ENCODE peak calls at places on chromosome 3, in nine cellular contexts. F, S, B, N, K, Q, V, H and C are unnamed samples.

GRCh38 chr3:158791259-158791920 is 10.5 kb upstream of the MFSD1 start:
- DNase-seq in F (peak; percentile 69), B (no peak), V (peak; percentile 67), Q (no peak), S (no peak), K (peak; percentile 82), H (peak; percentile 56), N (no peak), C (peak; percentile 76)

GRCh38 chr3:100354850-100355249 is 20.3 kb downstream of the NIT2 start:
- DNase-seq in Q (no peak), F (no peak), S (no peak), B (no peak), H (no peak), N (no peak), V (peak; percentile 8), K (no peak), C (no peak)

GRCh38 chr3:122188758-122189157 is 5.3 kb downstream of the CASR start:
- DNase-seq in H (no peak), K (no peak), B (no peak), V (no peak), N (no peak), F (no peak), Q (no peak), S (no peak), C (no peak)

GRCh38 chr3:122843604-122844003 is 48.7 kb downstream of the SLC49A4 start:
- DNase-seq in Q (no peak), V (no peak), S (no peak), N (no peak), K (no peak), B (no peak), F (peak; percentile 2), H (no peak), C (no peak)

GRCh38 chr3:27060336-27060735 is 308.8 kb downstream of the NEK10 start:
- DNase-seq in B (no peak), V (no peak), F (no peak), H (no peak), S (no peak), Q (no peak), N (no peak), K (no peak), C (no peak)

GRCh38 chr3:124764746-124765145 is 34.5 kb downstream of the UMPS start:
- DNase-seq in V (no peak), H (no peak), B (no peak), S (no peak), F (no peak), N (no peak), Q (no peak), K (no peak), C (no peak)

GRCh38 chr3:135106445-135106844 is 311.4 kb downstream of the EPHB1 start:
- DNase-seq in B (no peak), F (peak; percentile 17), V (no peak), Q (no peak), N (no peak), S (no peak), H (peak; percentile 6), K (peak; percentile 46), C (no peak)

GRCh38 chr3:149501524-149501923 is 27.0 kb downstream of the TM4SF4 start:
- DNase-seq in F (no peak), K (peak; percentile 71), V (peak; percentile 75), H (peak; percentile 84), S (no peak), B (peak; percentile 96), N (peak; percentile 46), Q (no peak), C (peak; percentile 95)

GRCh38 chr3:144529562-144529961 is 557.9 kb downstream of the DIPK2A start:
- DNase-seq in H (no peak), B (no peak), S (no peak), K (no peak), Q (no peak), F (no peak), N (no peak), V (no peak), C (no peak)

GRCh38 chr3:141797167-141797773 is 34.1 kb downstream of the GRK7 start:
- DNase-seq in S (peak; percentile 70), V (peak; percentile 25), Q (peak; percentile 80), N (no peak), F (peak; percentile 20), B (no peak), K (peak; percentile 41), H (peak; percentile 30), C (no peak)

GRCh38 chr3:15040844-15041243 is 24.3 kb downstream of the MRPS25 start:
- DNase-seq in N (no peak), H (no peak), B (no peak), K (peak; percentile 13), S (no peak), Q (no peak), F (no peak), V (peak; percentile 14), C (no peak)

GRCh38 chr3:2218375-2218774 is 119.7 kb downstream of the CNTN4 start:
- DNase-seq in B (no peak), V (no peak), S (no peak), Q (no peak), N (no peak), F (no peak), K (no peak), H (no peak), C (no peak)

GRCh38 chr3:76585794-76586392 is 454.0 kb upstream of the ROBO2 start:
- DNase-seq in V (no peak), N (no peak), K (peak; percentile 3), H (no peak), S (no peak), B (no peak), F (peak; percentile 24), Q (no peak), C (no peak)

DNA sequence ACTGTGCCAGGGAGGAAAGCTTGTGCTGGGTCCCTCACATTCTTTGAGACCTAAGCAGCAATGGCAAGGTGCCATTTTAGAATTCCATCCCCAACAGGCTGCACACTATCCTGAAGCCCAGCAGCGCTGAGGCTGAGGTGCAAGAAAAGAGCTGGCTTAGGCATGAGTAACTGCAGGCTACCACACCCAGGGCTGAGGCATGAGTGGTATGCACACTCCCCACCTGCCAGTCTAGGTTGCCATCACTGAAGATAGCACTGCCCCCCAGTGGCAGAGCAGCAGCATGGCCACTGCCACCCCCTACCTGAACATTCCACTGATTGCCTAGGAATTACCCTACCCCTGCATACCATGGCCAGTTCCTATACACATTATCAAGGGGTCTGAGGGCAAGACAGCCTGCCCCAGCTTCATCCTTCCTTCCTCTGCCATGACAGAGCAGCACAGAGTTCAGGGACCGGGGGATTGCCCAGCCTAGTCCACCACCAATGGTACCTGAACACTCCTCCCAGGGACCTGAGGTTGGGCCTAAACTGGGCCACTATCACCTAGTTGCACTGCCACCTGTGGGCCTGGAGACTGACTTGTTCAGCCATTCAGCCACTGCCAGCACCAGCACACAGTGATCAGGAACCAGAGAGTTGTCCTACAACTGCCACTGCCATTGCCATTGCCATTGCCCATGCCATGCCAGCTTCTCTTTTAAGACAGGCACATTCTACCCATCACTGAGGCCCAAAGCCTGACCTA is 129.8 kb downstream of the SATB1 start:
- DNase-seq in Q (no peak), K (peak; percentile 56), S (no peak), H (peak; percentile 4), B (peak; percentile 69), N (no peak), F (peak; percentile 62), V (peak; percentile 76), C (peak; percentile 93)
- TF ChIP-seq CTCF in Q (no peak), K (peak; percentile 64), S (no peak), H (peak; percentile 68), B (peak; percentile 96), N (peak; percentile 38), F (peak; percentile 93), V (peak; percentile 91), C (peak; percentile 91)

DNA sequence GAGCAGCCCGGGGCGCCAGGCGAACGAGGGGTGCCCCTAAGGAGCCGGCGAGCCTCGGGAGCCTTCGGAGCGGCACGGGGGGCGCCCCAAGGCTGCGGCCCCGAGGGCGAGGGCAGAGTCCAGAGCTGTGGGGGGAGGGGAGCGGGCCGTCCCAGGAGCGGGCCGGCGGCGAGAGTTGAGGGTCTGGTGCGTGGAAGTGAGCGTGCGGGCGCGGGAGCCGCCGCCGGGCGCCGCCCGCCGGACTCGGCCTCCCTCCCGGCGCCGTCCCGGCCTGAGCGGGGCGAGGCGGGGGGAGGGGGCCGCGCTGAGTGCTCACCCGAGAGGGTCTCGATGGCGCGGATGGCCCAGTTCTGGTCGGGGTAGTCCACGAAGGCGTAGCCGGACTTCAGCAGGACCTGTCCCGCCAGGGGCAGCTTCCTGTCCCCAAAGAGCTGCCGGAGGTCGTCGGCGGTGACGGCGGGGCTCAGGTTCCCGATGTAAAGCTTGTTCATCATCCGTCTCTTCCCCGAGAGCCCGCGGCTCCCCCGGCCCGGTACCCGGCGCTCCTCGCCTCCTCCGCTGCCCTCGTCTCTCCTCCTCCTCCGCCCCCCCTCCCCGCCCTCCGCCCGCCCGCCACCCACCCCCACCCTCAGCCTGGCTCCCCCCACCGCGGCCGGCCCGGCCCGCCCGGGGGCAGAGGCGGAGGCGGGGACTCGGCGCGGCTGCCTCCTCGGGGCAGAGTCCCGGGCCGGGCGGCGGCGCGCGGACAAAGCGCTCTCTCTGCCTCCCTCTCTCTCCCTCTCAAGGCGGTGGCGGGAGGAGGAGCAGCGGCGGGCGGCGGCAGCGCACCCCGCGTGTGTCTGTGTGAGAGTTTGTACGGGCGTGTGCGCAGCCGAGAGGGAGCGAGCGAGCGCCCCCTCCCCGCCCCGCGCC is at the start of gene IGF2BP2:
- DNase-seq in V (peak; percentile 68), F (peak; percentile 80), B (no peak), K (peak; percentile 68), S (peak; percentile 66), N (peak; percentile 43), H (peak; percentile 87), Q (peak; percentile 72), C (peak; percentile 80)
- TF ChIP-seq CTCF in V (peak; percentile 11), F (no peak), B (no peak), K (no peak), S (no peak), N (no peak), H (no peak), Q (no peak), C (peak; percentile 27)

GRCh38 chr3:42830437-42831320 is 21.4 kb downstream of the ACKR2 start:
- DNase-seq in K (peak; percentile 61), H (no peak), Q (no peak), N (no peak), S (no peak), V (no peak), B (no peak), F (peak; percentile 13), C (no peak)
- TF ChIP-seq CTCF in K (peak; percentile 55), H (peak; percentile 21), Q (no peak), N (peak; percentile 41), S (no peak), V (peak; percentile 32), B (peak; percentile 89), F (peak; percentile 17), C (peak; percentile 54)

GRCh38 chr3:23238156-23238555 is 35.0 kb downstream of the UBE2E2 start:
- DNase-seq in B (no peak), V (no peak), F (no peak), K (no peak), H (no peak), N (no peak), Q (no peak), S (no peak), C (no peak)

GRCh38 chr3:23241256-23241655 is 38.1 kb downstream of the UBE2E2 start:
- DNase-seq in B (no peak), F (no peak), H (no peak), S (no peak), K (no peak), N (no peak), Q (no peak), V (no peak), C (no peak)

GRCh38 chr3:23240386-23240785 is 37.3 kb downstream of the UBE2E2 start:
- DNase-seq in H (no peak), N (no peak), F (no peak), B (no peak), S (no peak), Q (no peak), K (no peak), V (no peak), C (no peak)

GRCh38 chr3:23238578-23238977 is 35.5 kb downstream of the UBE2E2 start:
- DNase-seq in K (no peak), F (no peak), Q (no peak), S (no peak), V (no peak), H (no peak), B (no peak), N (no peak), C (no peak)

GRCh38 chr3:23239181-23240068 is 36.3 kb downstream of the UBE2E2 start:
- DNase-seq in V (no peak), F (no peak), N (no peak), S (no peak), K (no peak), Q (no peak), H (no peak), B (no peak), C (no peak)
- TF ChIP-seq CTCF in V (no peak), F (no peak), N (no peak), S (no peak), K (no peak), Q (no peak), H (no peak), B (no peak), C (no peak)